ENCODE peak calls at places on chromosomes 4 and X, in five cellular contexts. Z is uterus; I is stimulated activated CD4-positive, alpha-beta T cell treated with anti-CD3 and anti-CD28 coated beads, TNF-alpha, amount 100 ng/mL, for 1 hour; R is left ventricle myocardium superior; S is LoVo. T is an unnamed sample.
A peak's percentile ranks its signal among the peaks of the same experiment; 100 is the strongest.

GRCh38 chr4:153549401-153549800 is 83.2 kb downstream of the TMEM131L start:
- DNase-seq in Z (no peak), I (no peak), R (no peak), S (no peak), T (no peak)

GRCh38 chr4:41957634-41958033 is 22.4 kb downstream of the TMEM33 start:
- DNase-seq in Z (no peak), I (no peak), R (no peak), S (peak; percentile 6), T (no peak)

GRCh38 chr4:96146686-96147085 is 306.8 kb downstream of the PDHA2 start:
- DNase-seq in Z (no peak), I (no peak), R (no peak), S (no peak), T (no peak)

GRCh38 chr4:159401791-159402380 is 299.0 kb downstream of the RAPGEF2 start:
- DNase-seq in Z (no peak), I (no peak), R (no peak), S (peak; percentile 45), T (no peak)

GRCh38 chr4:55055529-55055928 is 69.9 kb downstream of the KDR start:
- DNase-seq in Z (no peak), I (no peak), R (no peak), S (no peak), T (no peak)

GRCh38 chr4:98919996-98920395 is 8.9 kb downstream of the EIF4E start:
- DNase-seq in Z (no peak), I (no peak), R (no peak), S (no peak), T (no peak)

GRCh38 chrX:46574941-46575381 is 1.4 kb downstream of the CHST7 start:
- DNase-seq in Z (no peak), I (no peak), R (peak; percentile 59), S (no peak), T (peak; percentile 54)

GRCh38 chrX:132489256-132490085 is 633 bp upstream of the MBNL3 start:
- DNase-seq in Z (peak; percentile 59), I (no peak), R (peak; percentile 75), S (peak; percentile 39), T (peak; percentile 75)

GRCh38 chr4:155604718-155605601 is 61.7 kb upstream of the GUCY1A1 start:
- DNase-seq in Z (peak; percentile 61), I (no peak), R (no peak), S (peak; percentile 22), T (no peak)

GRCh38 chr4:169311643-169312365 is 41.0 kb upstream of the SH3RF1 start:
- DNase-seq in Z (no peak), I (no peak), R (no peak), S (peak; percentile 59), T (no peak)

GRCh38 chr4:182807841-182808548 is 109.2 kb downstream of the DCTD start:
- DNase-seq in Z (no peak), I (no peak), R (no peak), S (no peak), T (no peak)

GRCh38 chrX:153667931-153668396 is 5.6 kb downstream of the PNCK start:
- DNase-seq in Z (peak; percentile 77), I (peak; percentile 17), R (peak; percentile 91), S (peak; percentile 69), T (peak; percentile 90)

T was measured in Right ventricle myocardium superior.